ENCODE peak calls at places on chromosomes 6 and 20, in eight cellular contexts. B is NCI-H774, Z is right cardiac atrium, U is NCI-H446, E is heart right ventricle, Q is HCEC 1CT, P is retina, N is brain microvascular endothelial cell. M is an unnamed sample.

GRCh38 chr20:33686008-33686983 is at the start of gene E2F1:
- DNase-seq in B (peak), Z (peak), U (peak), E (peak), Q (peak), P (peak), N (peak), M (peak)

GRCh38 chr6:143555582-143555981 is 44.1 kb upstream of the FUCA2 start:
- DNase-seq in B (no peak), Z (no peak), U (no peak), E (no peak), Q (no peak), P (no peak), N (no peak), M (no peak)

GRCh38 chr6:133240511-133241087 is 558 bp upstream of the EYA4 start:
- DNase-seq in B (no peak), Z (peak), U (no peak), E (peak), Q (peak), P (peak), N (no peak), M (peak)

GRCh38 chr6:168239374-168239773 is 80.2 kb downstream of the DACT2 start:
- DNase-seq in B (no peak), Z (no peak), U (no peak), E (no peak), Q (no peak), P (peak), N (no peak), M (no peak)

GRCh38 chr6:126102358-126102757 is 116.0 kb downstream of the TRMT11 start:
- DNase-seq in B (no peak), Z (no peak), U (no peak), E (no peak), Q (no peak), P (no peak), N (no peak), M (no peak)

GRCh38 chr6:129621252-129621651 is 88.7 kb downstream of the ARHGAP18 start:
- DNase-seq in B (no peak), Z (no peak), U (no peak), E (no peak), Q (peak), P (no peak), N (no peak), M (no peak)

GRCh38 chr6:46251583-46252339 is 81.0 kb upstream of the ENPP5 start:
- DNase-seq in B (no peak), Z (no peak), U (no peak), E (no peak), Q (no peak), P (no peak), N (no peak), M (no peak)

GRCh38 chr6:149318581-149319286 is 1.2 kb downstream of the TAB2 start:
- DNase-seq in B (no peak), Z (no peak), U (no peak), E (no peak), Q (no peak), P (peak), N (no peak), M (peak)

GRCh38 chr6:81383472-81383871 is 369.0 kb downstream of the TENT5A start:
- DNase-seq in B (no peak), Z (no peak), U (no peak), E (no peak), Q (no peak), P (no peak), N (no peak), M (no peak)

GRCh38 chr20:22384978-22385377 is 199.4 kb downstream of the FOXA2 start:
- DNase-seq in B (no peak), Z (no peak), U (no peak), E (no peak), Q (no peak), P (no peak), N (no peak), M (no peak)

GRCh38 chr6:169008641-169009040 is 245.0 kb downstream of the THBS2 start:
- DNase-seq in B (no peak), Z (no peak), U (no peak), E (no peak), Q (peak), P (no peak), N (no peak), M (no peak)

GRCh38 chr20:32567384-32568178 is 17.6 kb downstream of the NOL4L start:
- DNase-seq in B (no peak), Z (no peak), U (no peak), E (no peak), Q (no peak), P (no peak), N (no peak), M (no peak)

GRCh38 chr6:83914953-83915352 is 55.5 kb downstream of the CYB5R4 start:
- DNase-seq in B (no peak), Z (no peak), U (no peak), E (no peak), Q (no peak), P (no peak), N (no peak), M (no peak)

GRCh38 chr20:59042151-59042795 is at the start of gene PRELID3B:
- DNase-seq in B (no peak), Z (no peak), U (no peak), E (no peak), Q (peak), P (no peak), N (no peak), M (peak)

GRCh38 chr6:138297761-138298298 is 79.5 kb upstream of the PBOV1 start:
- DNase-seq in B (no peak), Z (no peak), U (no peak), E (no peak), Q (no peak), P (no peak), N (no peak), M (no peak)

M was measured in SK-N-SH.